ENCODE peak calls at places on chromosome 19, in six cellular contexts. E is NCI-H2171 treated with DMSO at 0.1 percent for 48 hours, A is gastrocnemius medialis, R is keratinocyte, S is heart left ventricle, T is NCI-H1092. O is an unnamed sample.
A peak's percentile ranks its signal among the peaks of the same experiment; 100 is the strongest.

GRCh38 chr19:58570770-58571574 is 2.2 kb downstream of the MZF1 start:
- DNase-seq in E (no peak), A (peak; percentile 11), T (no peak), R (no peak), S (peak; percentile 22), O (no peak)

GRCh38 chr19:31145909-31146453 is 203.3 kb downstream of the TSHZ3 start:
- DNase-seq in R (no peak), A (no peak), E (no peak), S (no peak), T (no peak), O (no peak)

GRCh38 chr19:5434970-5435641 is 20.1 kb upstream of the ZNRF4 start:
- DNase-seq in E (no peak), S (no peak), A (no peak), R (no peak), T (no peak), O (no peak)

GRCh38 chr19:50203281-50204080 is at the start of gene MYH14:
- DNase-seq in E (peak; percentile 95), S (peak; percentile 87), R (no peak), A (peak; percentile 96), T (no peak), O (peak; percentile 91)

GRCh38 chr19:2229103-2230028 is 6.8 kb downstream of the PLEKHJ1 start:
- DNase-seq in R (no peak), S (no peak), A (no peak), E (no peak), T (no peak), O (no peak)

GRCh38 chr19:33785795-33786194 is 10.9 kb upstream of the KCTD15 start:
- DNase-seq in A (no peak), S (no peak), T (no peak), E (no peak), R (no peak), O (no peak)

GRCh38 chr19:58491393-58491792 is 15.2 kb downstream of the ZNF446 start:
- DNase-seq in A (no peak), T (no peak), R (no peak), S (no peak), E (no peak), O (no peak)

GRCh38 chr19:49111218-49111998 is 2.8 kb upstream of the LIN7B start:
- DNase-seq in S (no peak), R (no peak), A (no peak), T (no peak), E (no peak), O (no peak)

GRCh38 chr19:48501446-48501960 is 10.1 kb downstream of the LMTK3 start:
- DNase-seq in A (no peak), S (no peak), T (no peak), E (peak; percentile 99), R (peak; percentile 95), O (no peak)

GRCh38 chr19:8569066-8569761 is 8.0 kb downstream of the MYO1F start:
- DNase-seq in R (peak; percentile 42), T (no peak), S (peak; percentile 40), A (peak; percentile 41), E (no peak), O (peak; percentile 61)

GRCh38 chr19:17737690-17738153 is 13.6 kb upstream of the FCHO1 start:
- DNase-seq in R (no peak), A (no peak), T (no peak), E (no peak), S (no peak), O (no peak)

GRCh38 chr19:11749751-11750150 is 11.0 kb upstream of the ZNF823 start:
- DNase-seq in S (no peak), A (no peak), R (no peak), T (no peak), E (no peak), O (no peak)

GRCh38 chr19:55750715-55751114 is 8.2 kb upstream of the RFPL4A start:
- DNase-seq in R (no peak), A (no peak), S (no peak), T (no peak), E (no peak), O (no peak)